ENCODE peak calls at places on chromosomes 16 and 17, in four cellular contexts. A is HepG2, Z is GM12878, F is K562. O is an unnamed sample.

GRCh38 chr16:8543258-8543657 is 47.1 kb downstream of the TMEM114 start:
- DNase-seq in A (no peak), Z (no peak), F (no peak), O (no peak)

GRCh38 chr16:15643453-15644305 is 725 bp upstream of the MARF1 start:
- DNase-seq in A (peak), Z (no peak), F (no peak), O (no peak)

GRCh38 chr17:79910985-79911361 is 71.7 kb upstream of the CBX4 start:
- DNase-seq in A (no peak), Z (no peak), F (no peak), O (no peak)

GRCh38 chr17:64406321-64407200 is 15.9 kb upstream of the PECAM1 start:
- DNase-seq in A (peak), Z (no peak), F (peak), O (peak)

GRCh38 chr16:78288915-78289314 is 189.5 kb downstream of the WWOX start:
- DNase-seq in A (no peak), Z (no peak), F (no peak), O (no peak)

GRCh38 chr17:79624658-79625478 is 14.0 kb upstream of the RBFOX3 start:
- DNase-seq in A (no peak), Z (no peak), F (no peak), O (peak)

GRCh38 chr17:41504126-41504977 is 1.1 kb downstream of the KRT13 start:
- DNase-seq in A (no peak), Z (no peak), F (no peak), O (no peak)

GRCh38 chr16:16105646-16106045 is 117.6 kb downstream of the ABCC6 start:
- DNase-seq in A (no peak), Z (no peak), F (no peak), O (no peak)

GRCh38 chr16:14514967-14515366 is 115.1 kb downstream of the PARN start:
- DNase-seq in A (no peak), Z (no peak), F (no peak), O (no peak)
- TF ChIP-seq CBFB in A (no peak), Z (no peak), F (no peak), O (no peak)

GRCh38 chr17:28896491-28896883 is 1.0 kb downstream of the FLOT2 start:
- DNase-seq in A (no peak), Z (no peak), F (no peak), O (no peak)

GRCh38 chr17:28897769-28898259 is 281 bp upstream of the FLOT2 start:
- DNase-seq in A (no peak), Z (no peak), F (no peak), O (no peak)

GRCh38 chr17:28895794-28896447 is 1.6 kb downstream of the FLOT2 start:
- DNase-seq in A (no peak), Z (no peak), F (no peak), O (no peak)

GRCh38 chr17:28898261-28898955 is 875 bp upstream of the FLOT2 start:
- DNase-seq in A (no peak), Z (no peak), F (no peak), O (no peak)

GRCh38 chr17:28896884-28897768 is at the start of gene FLOT2:
- DNase-seq in A (peak), Z (no peak), F (peak), O (peak)
- TF ChIP-seq CBFB in A (no peak), Z (peak), F (no peak), O (peak)

DNA sequence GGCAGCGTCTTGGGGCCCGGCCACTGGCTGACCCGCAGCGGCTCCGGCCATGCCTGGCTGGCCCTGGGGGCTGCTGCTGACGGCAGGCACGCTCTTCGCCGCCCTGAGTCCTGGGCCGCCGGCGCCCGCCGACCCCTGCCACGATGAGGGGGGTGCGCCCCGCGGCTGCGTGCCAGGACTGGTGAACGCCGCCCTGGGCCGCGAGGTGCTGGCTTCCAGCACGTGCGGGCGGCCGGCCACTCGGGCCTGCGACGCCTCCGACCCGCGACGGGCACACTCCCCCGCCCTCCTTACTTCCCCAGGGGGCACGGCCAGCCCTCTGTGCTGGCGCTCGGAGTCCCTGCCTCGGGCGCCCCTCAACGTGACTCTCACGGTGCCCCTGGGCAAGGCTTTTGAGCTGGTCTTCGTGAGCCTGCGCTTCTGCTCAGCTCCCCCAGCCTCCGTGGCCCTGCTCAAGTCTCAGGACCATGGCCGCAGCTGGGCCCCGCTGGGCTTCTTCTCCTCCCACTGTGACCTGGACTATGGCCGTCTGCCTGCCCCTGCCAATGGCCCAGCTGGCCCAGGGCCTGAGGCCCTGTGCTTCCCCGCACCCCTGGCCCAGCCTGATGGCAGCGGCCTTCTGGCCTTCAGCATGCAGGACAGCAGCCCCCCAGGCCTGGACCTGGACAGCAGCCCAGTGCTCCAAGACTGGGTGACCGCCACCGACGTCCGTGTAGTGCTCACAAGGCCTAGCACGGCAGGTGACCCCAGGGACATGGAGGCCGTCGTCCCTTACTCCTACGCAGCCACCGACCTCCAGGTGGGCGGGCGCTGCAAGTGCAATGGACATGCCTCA is 773 bp downstream of the NTN3 start:
- DNase-seq in A (no peak), Z (no peak), F (no peak), O (no peak)
- TF ChIP-seq CBFB in A (peak), Z (no peak), F (no peak), O (no peak)

GRCh38 chr17:10036511-10037061 is 131.5 kb upstream of the RCVRN start:
- DNase-seq in A (peak), Z (no peak), F (no peak), O (no peak)
- TF ChIP-seq CBFB in A (no peak), Z (no peak), F (no peak), O (no peak)

DNA sequence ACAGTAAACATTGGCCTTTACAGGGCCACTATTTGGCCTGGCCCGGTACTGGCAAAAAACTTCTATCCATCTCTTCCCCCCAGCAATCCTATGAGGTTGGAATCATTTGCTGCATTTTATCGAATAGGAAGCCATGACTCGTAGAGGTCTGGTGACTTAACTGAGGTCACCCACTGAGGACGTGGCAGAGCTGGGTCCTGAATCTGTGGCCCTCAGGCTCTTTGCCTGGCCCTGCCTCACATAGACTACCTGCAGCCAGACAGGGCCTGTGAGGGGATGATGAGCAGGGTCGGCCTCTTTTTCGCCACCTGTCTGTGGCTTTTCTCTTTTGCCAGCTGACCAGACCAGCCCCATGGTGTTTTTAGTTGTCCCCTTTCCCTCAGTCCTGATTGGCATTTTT is 1.9 kb downstream of the PPP4C start:
- DNase-seq in A (no peak), Z (no peak), F (no peak), O (no peak)
- TF ChIP-seq CBFB in A (no peak), Z (no peak), F (no peak), O (no peak)

GRCh38 chr17:60792250-60792898 is 114.7 kb downstream of the BCAS3 start:
- DNase-seq in A (no peak), Z (no peak), F (no peak), O (no peak)
- TF ChIP-seq CBFB in A (no peak), Z (no peak), F (no peak), O (no peak)